ENCODE peak calls at places on chromosome 20, in seven cellular contexts. One of them, this sample, is unnamed.

GRCh38 chr20:44644384-44645131 is 6.9 kb downstream of the ADA start:
- DNase-seq in stimulated activated CD4-positive, alpha-beta T cell treated with anti-CD3 and anti-CD28 coated beads, TNF-alpha, amount 100 ng/mL, for 1 hour: no peak
- DNase-seq in caudate nucleus: no peak
- DNase-seq in type B pancreatic cell: no peak
- DNase-seq in cardiac muscle cell: no peak
- DNase-seq in mesenchymal stem cell: peak
- DNase-seq in WTC11: no peak
- DNase-seq in this sample: no peak

GRCh38 chr20:13857304-13857703 is 72.5 kb downstream of the NDUFAF5 start:
- DNase-seq in mesenchymal stem cell: no peak
- DNase-seq in WTC11: no peak
- DNase-seq in type B pancreatic cell: no peak
- DNase-seq in caudate nucleus: no peak
- DNase-seq in stimulated activated CD4-positive, alpha-beta T cell treated with anti-CD3 and anti-CD28 coated beads, TNF-alpha, amount 100 ng/mL, for 1 hour: no peak
- DNase-seq in cardiac muscle cell: no peak
- DNase-seq in this sample: peak

GRCh38 chr20:23444859-23445258 is 5.4 kb downstream of the CSTL1 start:
- DNase-seq in caudate nucleus: no peak
- DNase-seq in type B pancreatic cell: no peak
- DNase-seq in mesenchymal stem cell: no peak
- DNase-seq in stimulated activated CD4-positive, alpha-beta T cell treated with anti-CD3 and anti-CD28 coated beads, TNF-alpha, amount 100 ng/mL, for 1 hour: no peak
- DNase-seq in cardiac muscle cell: no peak
- DNase-seq in WTC11: no peak
- DNase-seq in this sample: no peak

GRCh38 chr20:50810842-50811241 is 16.0 kb downstream of the BCAS4 start:
- DNase-seq in WTC11: no peak
- DNase-seq in mesenchymal stem cell: no peak
- DNase-seq in caudate nucleus: no peak
- DNase-seq in type B pancreatic cell: no peak
- DNase-seq in cardiac muscle cell: no peak
- DNase-seq in stimulated activated CD4-positive, alpha-beta T cell treated with anti-CD3 and anti-CD28 coated beads, TNF-alpha, amount 100 ng/mL, for 1 hour: no peak
- DNase-seq in this sample: no peak

GRCh38 chr20:37526238-37526838 is 1.3 kb downstream of the BLCAP start:
- DNase-seq in mesenchymal stem cell: peak
- DNase-seq in stimulated activated CD4-positive, alpha-beta T cell treated with anti-CD3 and anti-CD28 coated beads, TNF-alpha, amount 100 ng/mL, for 1 hour: no peak
- DNase-seq in cardiac muscle cell: peak
- DNase-seq in WTC11: peak
- DNase-seq in caudate nucleus: no peak
- DNase-seq in type B pancreatic cell: no peak
- DNase-seq in this sample: peak

GRCh38 chr20:64214113-64214512 is 41.4 kb upstream of the PCMTD2 start:
- DNase-seq in mesenchymal stem cell: no peak
- DNase-seq in cardiac muscle cell: no peak
- DNase-seq in stimulated activated CD4-positive, alpha-beta T cell treated with anti-CD3 and anti-CD28 coated beads, TNF-alpha, amount 100 ng/mL, for 1 hour: no peak
- DNase-seq in caudate nucleus: no peak
- DNase-seq in WTC11: no peak
- DNase-seq in type B pancreatic cell: no peak
- DNase-seq in this sample: no peak

GRCh38 chr20:32468313-32468640 is 110.1 kb downstream of the ASXL1 start:
- DNase-seq in mesenchymal stem cell: no peak
- DNase-seq in caudate nucleus: no peak
- DNase-seq in stimulated activated CD4-positive, alpha-beta T cell treated with anti-CD3 and anti-CD28 coated beads, TNF-alpha, amount 100 ng/mL, for 1 hour: no peak
- DNase-seq in WTC11: no peak
- DNase-seq in type B pancreatic cell: no peak
- DNase-seq in cardiac muscle cell: no peak
- DNase-seq in this sample: no peak

GRCh38 chr20:44392776-44393607 is 37.5 kb downstream of the HNF4A start:
- DNase-seq in WTC11: no peak
- DNase-seq in type B pancreatic cell: no peak
- DNase-seq in mesenchymal stem cell: no peak
- DNase-seq in caudate nucleus: no peak
- DNase-seq in stimulated activated CD4-positive, alpha-beta T cell treated with anti-CD3 and anti-CD28 coated beads, TNF-alpha, amount 100 ng/mL, for 1 hour: no peak
- DNase-seq in cardiac muscle cell: no peak
- DNase-seq in this sample: no peak

GRCh38 chr20:11901127-11901526 is 16.6 kb upstream of the BTBD3 start:
- DNase-seq in cardiac muscle cell: peak
- DNase-seq in type B pancreatic cell: no peak
- DNase-seq in caudate nucleus: no peak
- DNase-seq in mesenchymal stem cell: peak
- DNase-seq in WTC11: no peak
- DNase-seq in stimulated activated CD4-positive, alpha-beta T cell treated with anti-CD3 and anti-CD28 coated beads, TNF-alpha, amount 100 ng/mL, for 1 hour: no peak
- DNase-seq in this sample: peak

GRCh38 chr20:25053207-25054132 is 4.5 kb downstream of the ACSS1 start:
- DNase-seq in WTC11: no peak
- DNase-seq in stimulated activated CD4-positive, alpha-beta T cell treated with anti-CD3 and anti-CD28 coated beads, TNF-alpha, amount 100 ng/mL, for 1 hour: no peak
- DNase-seq in mesenchymal stem cell: no peak
- DNase-seq in cardiac muscle cell: peak
- DNase-seq in type B pancreatic cell: no peak
- DNase-seq in caudate nucleus: no peak
- DNase-seq in this sample: peak

GRCh38 chr20:61804896-61805295 is 260.8 kb downstream of the TAF4 start:
- DNase-seq in stimulated activated CD4-positive, alpha-beta T cell treated with anti-CD3 and anti-CD28 coated beads, TNF-alpha, amount 100 ng/mL, for 1 hour: no peak
- DNase-seq in caudate nucleus: no peak
- DNase-seq in cardiac muscle cell: no peak
- DNase-seq in type B pancreatic cell: no peak
- DNase-seq in WTC11: no peak
- DNase-seq in mesenchymal stem cell: peak
- DNase-seq in this sample: peak

GRCh38 chr20:57089701-57090144 is 176.7 kb downstream of the BMP7 start:
- DNase-seq in mesenchymal stem cell: peak
- DNase-seq in stimulated activated CD4-positive, alpha-beta T cell treated with anti-CD3 and anti-CD28 coated beads, TNF-alpha, amount 100 ng/mL, for 1 hour: peak
- DNase-seq in type B pancreatic cell: peak
- DNase-seq in cardiac muscle cell: peak
- DNase-seq in caudate nucleus: peak
- DNase-seq in WTC11: peak
- DNase-seq in this sample: peak

GRCh38 chr20:57548177-57549058 is 12.5 kb upstream of the PCK1 start:
- DNase-seq in cardiac muscle cell: peak
- DNase-seq in type B pancreatic cell: no peak
- DNase-seq in WTC11: no peak
- DNase-seq in mesenchymal stem cell: no peak
- DNase-seq in caudate nucleus: no peak
- DNase-seq in stimulated activated CD4-positive, alpha-beta T cell treated with anti-CD3 and anti-CD28 coated beads, TNF-alpha, amount 100 ng/mL, for 1 hour: no peak
- DNase-seq in this sample: no peak

GRCh38 chr20:44609006-44609510 is 26.7 kb downstream of the PKIG start:
- DNase-seq in cardiac muscle cell: no peak
- DNase-seq in caudate nucleus: no peak
- DNase-seq in WTC11: no peak
- DNase-seq in mesenchymal stem cell: no peak
- DNase-seq in stimulated activated CD4-positive, alpha-beta T cell treated with anti-CD3 and anti-CD28 coated beads, TNF-alpha, amount 100 ng/mL, for 1 hour: no peak
- DNase-seq in type B pancreatic cell: no peak
- DNase-seq in this sample: no peak

GRCh38 chr20:49505518-49505917 is 23.1 kb upstream of the KCNB1 start:
- DNase-seq in mesenchymal stem cell: peak
- DNase-seq in stimulated activated CD4-positive, alpha-beta T cell treated with anti-CD3 and anti-CD28 coated beads, TNF-alpha, amount 100 ng/mL, for 1 hour: no peak
- DNase-seq in WTC11: peak
- DNase-seq in caudate nucleus: peak
- DNase-seq in type B pancreatic cell: no peak
- DNase-seq in cardiac muscle cell: peak
- DNase-seq in this sample: peak

GRCh38 chr20:42484335-42484734 is 705.4 kb downstream of the PTPRT start:
- DNase-seq in type B pancreatic cell: no peak
- DNase-seq in stimulated activated CD4-positive, alpha-beta T cell treated with anti-CD3 and anti-CD28 coated beads, TNF-alpha, amount 100 ng/mL, for 1 hour: no peak
- DNase-seq in mesenchymal stem cell: no peak
- DNase-seq in caudate nucleus: no peak
- DNase-seq in WTC11: no peak
- DNase-seq in cardiac muscle cell: peak
- DNase-seq in this sample: no peak

GRCh38 chr20:32972181-32973076 is 31.8 kb downstream of the SUN5 start:
- DNase-seq in WTC11: no peak
- DNase-seq in caudate nucleus: no peak
- DNase-seq in stimulated activated CD4-positive, alpha-beta T cell treated with anti-CD3 and anti-CD28 coated beads, TNF-alpha, amount 100 ng/mL, for 1 hour: peak
- DNase-seq in mesenchymal stem cell: no peak
- DNase-seq in cardiac muscle cell: no peak
- DNase-seq in type B pancreatic cell: peak
- DNase-seq in this sample: no peak

GRCh38 chr20:36392989-36393388 is 86.8 kb downstream of the DLGAP4 start:
- DNase-seq in stimulated activated CD4-positive, alpha-beta T cell treated with anti-CD3 and anti-CD28 coated beads, TNF-alpha, amount 100 ng/mL, for 1 hour: no peak
- DNase-seq in WTC11: no peak
- DNase-seq in cardiac muscle cell: no peak
- DNase-seq in mesenchymal stem cell: no peak
- DNase-seq in caudate nucleus: no peak
- DNase-seq in type B pancreatic cell: no peak
- DNase-seq in this sample: no peak

GRCh38 chr20:37053230-37053950 is 42.4 kb downstream of the RBL1 start:
- DNase-seq in stimulated activated CD4-positive, alpha-beta T cell treated with anti-CD3 and anti-CD28 coated beads, TNF-alpha, amount 100 ng/mL, for 1 hour: no peak
- DNase-seq in mesenchymal stem cell: peak
- DNase-seq in caudate nucleus: no peak
- DNase-seq in type B pancreatic cell: no peak
- DNase-seq in cardiac muscle cell: peak
- DNase-seq in WTC11: no peak
- DNase-seq in this sample: no peak

GRCh38 chr20:18288748-18289705 is 700 bp downstream of the ZNF133 start:
- DNase-seq in cardiac muscle cell: peak
- DNase-seq in mesenchymal stem cell: peak
- DNase-seq in type B pancreatic cell: no peak
- DNase-seq in caudate nucleus: no peak
- DNase-seq in WTC11: peak
- DNase-seq in stimulated activated CD4-positive, alpha-beta T cell treated with anti-CD3 and anti-CD28 coated beads, TNF-alpha, amount 100 ng/mL, for 1 hour: no peak
- DNase-seq in this sample: peak

GRCh38 chr20:14446446-14446845 is 109.0 kb upstream of the FLRT3 start:
- DNase-seq in mesenchymal stem cell: no peak
- DNase-seq in stimulated activated CD4-positive, alpha-beta T cell treated with anti-CD3 and anti-CD28 coated beads, TNF-alpha, amount 100 ng/mL, for 1 hour: no peak
- DNase-seq in caudate nucleus: no peak
- DNase-seq in WTC11: no peak
- DNase-seq in cardiac muscle cell: no peak
- DNase-seq in type B pancreatic cell: no peak
- DNase-seq in this sample: no peak

GRCh38 chr20:4951299-4951698 is 50.0 kb downstream of the SLC23A2 start:
- DNase-seq in caudate nucleus: peak
- DNase-seq in type B pancreatic cell: no peak
- DNase-seq in cardiac muscle cell: peak
- DNase-seq in stimulated activated CD4-positive, alpha-beta T cell treated with anti-CD3 and anti-CD28 coated beads, TNF-alpha, amount 100 ng/mL, for 1 hour: no peak
- DNase-seq in WTC11: no peak
- DNase-seq in mesenchymal stem cell: peak
- DNase-seq in this sample: peak

GRCh38 chr20:911882-912600 is 4.1 kb downstream of the ANGPT4 start:
- DNase-seq in WTC11: peak
- DNase-seq in cardiac muscle cell: no peak
- DNase-seq in type B pancreatic cell: no peak
- DNase-seq in stimulated activated CD4-positive, alpha-beta T cell treated with anti-CD3 and anti-CD28 coated beads, TNF-alpha, amount 100 ng/mL, for 1 hour: no peak
- DNase-seq in mesenchymal stem cell: no peak
- DNase-seq in caudate nucleus: no peak
- DNase-seq in this sample: no peak

GRCh38 chr20:32294071-32294470 is 16.6 kb downstream of the KIF3B start:
- DNase-seq in mesenchymal stem cell: no peak
- DNase-seq in stimulated activated CD4-positive, alpha-beta T cell treated with anti-CD3 and anti-CD28 coated beads, TNF-alpha, amount 100 ng/mL, for 1 hour: no peak
- DNase-seq in WTC11: no peak
- DNase-seq in type B pancreatic cell: no peak
- DNase-seq in cardiac muscle cell: no peak
- DNase-seq in caudate nucleus: no peak
- DNase-seq in this sample: no peak

GRCh38 chr20:40255368-40255767 is 433.7 kb downstream of the MAFB start:
- DNase-seq in WTC11: no peak
- DNase-seq in caudate nucleus: no peak
- DNase-seq in type B pancreatic cell: no peak
- DNase-seq in mesenchymal stem cell: no peak
- DNase-seq in cardiac muscle cell: peak
- DNase-seq in stimulated activated CD4-positive, alpha-beta T cell treated with anti-CD3 and anti-CD28 coated beads, TNF-alpha, amount 100 ng/mL, for 1 hour: no peak
- DNase-seq in this sample: peak

GRCh38 chr20:10179574-10180298 is 38.9 kb upstream of the SNAP25 start:
- DNase-seq in type B pancreatic cell: no peak
- DNase-seq in WTC11: peak
- DNase-seq in mesenchymal stem cell: peak
- DNase-seq in caudate nucleus: no peak
- DNase-seq in cardiac muscle cell: peak
- DNase-seq in stimulated activated CD4-positive, alpha-beta T cell treated with anti-CD3 and anti-CD28 coated beads, TNF-alpha, amount 100 ng/mL, for 1 hour: no peak
- DNase-seq in this sample: no peak

GRCh38 chr20:42027746-42028268 is 409.6 kb upstream of the CHD6 start:
- DNase-seq in stimulated activated CD4-positive, alpha-beta T cell treated with anti-CD3 and anti-CD28 coated beads, TNF-alpha, amount 100 ng/mL, for 1 hour: no peak
- DNase-seq in caudate nucleus: no peak
- DNase-seq in type B pancreatic cell: no peak
- DNase-seq in WTC11: no peak
- DNase-seq in cardiac muscle cell: no peak
- DNase-seq in mesenchymal stem cell: no peak
- DNase-seq in this sample: no peak

GRCh38 chr20:23103284-23104018 is 17.3 kb upstream of the CD93 start:
- DNase-seq in caudate nucleus: no peak
- DNase-seq in WTC11: no peak
- DNase-seq in type B pancreatic cell: no peak
- DNase-seq in stimulated activated CD4-positive, alpha-beta T cell treated with anti-CD3 and anti-CD28 coated beads, TNF-alpha, amount 100 ng/mL, for 1 hour: no peak
- DNase-seq in cardiac muscle cell: peak
- DNase-seq in mesenchymal stem cell: no peak
- DNase-seq in this sample: no peak

This sample was measured in AG08395.